ENCODE peak calls at places on chromosomes 16 and 17, in six cellular contexts. N is pancreas, W is prostate gland, B is tibial artery, T is tibial nerve, O is OCI-LY7. D is an unnamed sample. For H3K4me1, the result is how much of the 10 kb centered on the place peaks cover.

GRCh38 chr16:678858-679807 is 1.1 kb upstream of the STUB1 start:
- DNase-seq in N (peak), W (peak), B (peak), T (no peak), O (peak), D (peak)

GRCh38 chr17:43517615-43518386 is 28.3 kb downstream of the ETV4 start:
- DNase-seq in N (no peak), W (no peak), B (peak), T (no peak), O (no peak), D (no peak)

GRCh38 chr16:66858740-66859396 is 14.7 kb downstream of the CA7 start:
- DNase-seq in N (no peak), W (no peak), B (no peak), T (no peak), O (no peak), D (peak)

GRCh38 chr16:12239953-12240485 is 263.5 kb downstream of the SNX29 start:
- DNase-seq in N (no peak), W (no peak), B (no peak), T (no peak), O (no peak), D (no peak)

GRCh38 chr17:266701-267656 is 85.5 kb upstream of the DOC2B start:
- DNase-seq in N (peak), W (no peak), B (peak), T (no peak), O (no peak), D (peak)

GRCh38 chr16:75555213-75555706 is 792 bp downstream of the TMEM231 start:
- DNase-seq in N (peak), W (peak), B (peak), T (peak), O (peak), D (peak)

GRCh38 chr16:22123146-22123545 is 30.8 kb downstream of the VWA3A start:
- DNase-seq in N (no peak), W (no peak), B (peak), T (no peak), O (no peak), D (no peak)

GRCh38 chr17:43540821-43541674 is 5.1 kb downstream of the ETV4 start:
- DNase-seq in N (no peak), W (no peak), B (no peak), T (no peak), O (no peak), D (no peak)

GRCh38 chr16:50743575-50744225 is 1.8 kb downstream of the CYLD start:
- DNase-seq in N (no peak), W (no peak), B (no peak), T (no peak), O (no peak), D (no peak)

GRCh38 chr16:72473631-72474030 is 301.7 kb upstream of the PMFBP1 start:
- DNase-seq in N (no peak), W (no peak), B (no peak), T (no peak), O (no peak), D (no peak)

GRCh38 chr16:1184980-1185379 is 32.1 kb downstream of the CACNA1H start:
- DNase-seq in N (no peak), W (no peak), B (no peak), T (no peak), O (no peak), D (no peak)

DNA sequence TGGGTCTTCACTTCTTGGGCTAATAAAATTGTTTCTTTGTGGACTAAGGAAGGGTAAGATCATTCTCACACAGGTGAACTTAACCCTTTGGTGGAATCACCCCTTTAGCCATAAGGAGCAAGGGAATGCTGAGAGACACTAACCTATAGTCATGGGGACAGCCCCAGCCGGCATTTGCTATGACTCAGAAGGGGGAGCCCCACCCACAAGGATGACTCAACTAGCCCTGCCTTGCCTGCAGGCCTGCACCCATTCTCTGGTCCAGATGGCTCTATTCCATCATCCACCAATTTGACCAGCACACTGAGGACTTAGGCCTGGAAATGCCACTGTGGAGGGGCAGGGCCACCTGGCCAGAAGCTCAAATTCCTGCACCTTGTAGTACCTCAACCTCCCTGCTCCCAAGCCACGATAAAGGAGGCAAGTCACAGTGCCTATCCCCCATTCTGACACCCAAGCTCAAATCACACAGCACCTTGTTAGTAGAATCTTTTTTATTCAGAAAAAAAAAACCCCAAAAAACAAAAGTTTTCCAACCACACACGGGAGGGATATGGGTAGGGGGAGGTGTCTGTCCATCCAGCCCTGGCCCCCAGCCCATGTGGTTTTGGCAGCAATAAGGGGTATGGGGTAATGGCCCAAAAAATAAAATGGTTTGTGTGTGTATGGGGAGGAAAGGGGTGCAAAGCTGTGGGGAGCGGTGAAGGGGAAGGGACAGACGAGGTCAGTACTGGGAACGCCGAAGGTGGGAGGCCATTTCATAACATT is 3.0 kb downstream of the PFN1 start:
- DNase-seq in N (peak), W (peak), B (peak), T (peak), O (peak), D (peak)
- H3K4me1 ChIP-seq in N (under half), W (under half), B (half or more), T (under half), O (half or more), D (under half)

DNA sequence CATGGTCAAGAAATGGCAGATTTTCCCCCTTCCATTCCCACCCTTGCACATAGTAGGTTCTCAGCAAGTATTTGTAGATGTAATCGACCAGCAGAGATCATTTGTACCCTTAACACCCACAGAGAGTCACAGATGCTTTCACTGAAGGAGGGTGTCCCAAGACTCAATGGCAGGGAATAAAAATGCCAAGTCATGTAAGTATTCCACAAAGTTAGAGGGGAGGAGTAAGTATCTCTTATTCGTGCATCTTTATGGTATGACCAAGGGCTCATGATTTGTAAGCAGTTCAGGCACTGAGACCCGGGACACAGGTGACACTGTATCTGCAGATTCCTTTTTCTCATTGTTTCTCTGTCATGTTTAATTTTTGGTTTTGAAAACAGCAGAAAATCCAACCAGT is 489.6 kb downstream of the MAF start:
- DNase-seq in N (no peak), W (no peak), B (no peak), T (no peak), O (no peak), D (no peak)
- TF ChIP-seq CTCF in N (no peak), W (no peak), B (no peak), T (no peak), O (no peak), D (no peak)

GRCh38 chr17:78912082-78912481 is 9.1 kb upstream of the CEP295NL start:
- DNase-seq in N (no peak), W (no peak), B (no peak), T (no peak), O (no peak), D (no peak)
- H3K4me1 ChIP-seq in N (under half), W (under half), B (half or more), T (under half), O (under half), D (under half)

DNA sequence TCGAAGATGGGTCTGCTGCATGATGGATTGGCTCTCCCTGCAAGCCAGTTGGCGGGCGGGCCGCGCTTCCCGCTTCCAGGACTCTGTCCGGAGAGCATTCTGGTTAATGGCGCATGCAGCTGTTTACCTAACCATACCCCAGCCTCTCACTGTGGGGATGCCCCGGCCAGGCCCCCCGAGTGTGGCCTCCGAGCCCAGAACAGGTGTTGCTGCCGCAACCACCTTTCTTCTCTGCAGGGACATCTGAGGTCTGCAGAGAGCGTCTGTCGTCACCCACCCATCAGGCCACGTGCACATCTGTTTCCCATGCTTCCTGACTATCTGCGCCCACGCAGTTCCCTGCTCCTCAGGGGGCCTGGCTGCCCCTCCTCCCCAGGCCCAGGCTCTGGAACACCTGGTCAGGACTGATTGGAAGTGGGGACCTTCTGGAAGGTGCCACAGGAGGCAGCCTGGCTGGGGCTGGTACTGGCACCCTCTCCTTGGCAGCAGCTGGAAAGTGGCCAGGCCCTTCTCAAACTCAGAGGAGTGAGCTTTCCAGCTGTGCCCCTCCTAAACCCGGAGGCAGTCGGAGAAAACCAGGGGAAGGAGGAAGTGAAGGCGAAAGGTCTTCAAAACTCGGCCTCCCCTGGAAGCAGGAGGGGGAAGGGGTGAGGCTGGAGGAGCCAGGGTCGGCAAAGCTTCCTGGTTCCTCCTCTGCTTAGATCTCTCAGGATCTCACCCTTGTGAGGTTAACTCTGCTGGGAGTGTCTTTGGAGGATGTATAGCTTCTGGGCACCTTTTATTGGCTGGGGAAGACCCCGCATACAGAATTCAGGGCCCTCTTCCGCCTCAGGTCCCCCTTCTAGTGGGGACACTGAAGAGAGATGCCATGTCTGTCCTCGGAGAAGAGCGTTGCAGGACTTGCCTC is 64.5 kb upstream of the CIBAR2 start:
- DNase-seq in N (peak), W (no peak), B (no peak), T (no peak), O (no peak), D (no peak)
- TF ChIP-seq CTCF in N (no peak), W (no peak), B (no peak), T (no peak), O (no peak), D (no peak)

DNA sequence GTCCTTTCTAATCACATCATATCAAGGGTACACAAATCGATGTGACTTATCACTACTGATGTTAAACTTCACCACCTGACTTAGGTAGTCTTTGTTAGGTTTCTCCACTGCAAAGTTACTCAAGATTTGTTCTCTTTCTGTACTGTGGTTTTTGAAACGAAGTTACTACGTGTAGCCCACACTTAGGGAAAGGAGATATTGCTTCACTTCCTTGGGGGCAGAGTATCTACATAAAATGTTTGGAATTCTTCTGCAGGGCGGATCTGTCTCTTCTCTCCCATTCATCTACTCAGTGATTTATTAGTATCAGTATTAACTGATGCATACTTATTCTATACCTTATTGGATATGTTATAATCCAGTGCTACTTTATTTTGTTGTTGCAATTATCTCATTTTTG is 403.6 kb upstream of the MON1B start:
- DNase-seq in N (no peak), W (no peak), B (no peak), T (no peak), O (no peak), D (no peak)
- H3K4me1 ChIP-seq in N (under half), W (under half), B (under half), T (under half), O (under half), D (under half)

GRCh38 chr17:75927286-75927922 is 13.4 kb downstream of the FBF1 start:
- DNase-seq in N (peak), W (peak), B (no peak), T (no peak), O (peak), D (no peak)
- TF ChIP-seq CTCF in N (no peak), W (peak), B (no peak), T (peak), O (peak), D (peak)

DNA sequence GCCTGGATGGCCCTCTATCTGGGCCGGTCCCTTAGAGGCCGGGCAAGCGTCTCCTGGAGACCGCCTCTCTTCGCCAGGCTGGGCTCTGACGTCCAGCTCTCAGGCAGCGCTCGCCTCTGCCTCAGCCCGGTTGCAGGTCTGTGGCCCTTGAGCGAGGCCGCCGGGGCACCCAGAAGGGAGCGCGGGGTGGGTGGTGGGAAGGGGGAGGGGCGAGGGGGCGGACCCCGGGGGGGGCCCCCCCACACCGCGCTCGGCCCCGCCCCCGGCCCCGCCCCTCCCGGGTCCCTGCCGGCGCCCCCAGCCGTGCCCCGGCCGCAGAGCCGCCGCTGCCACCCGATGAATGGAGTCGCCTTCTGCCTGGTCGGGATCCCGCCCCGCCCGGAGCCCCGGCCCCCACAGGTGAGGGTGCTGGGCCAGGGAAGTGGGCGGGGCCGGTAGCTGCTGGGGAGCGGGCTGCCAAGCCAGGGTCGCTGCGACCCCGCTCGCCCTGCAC is at the start of gene ARHGAP23:
- DNase-seq in N (peak), W (peak), B (peak), T (no peak), O (peak), D (peak)
- H3K4me1 ChIP-seq in N (under half), W (under half), B (half or more), T (under half), O (under half), D (under half)

GRCh38 chr16:80317132-80318098 is 223.4 kb upstream of the DYNLRB2 start:
- DNase-seq in N (no peak), W (no peak), B (no peak), T (no peak), O (no peak), D (no peak)
- TF ChIP-seq CTCF in N (no peak), W (no peak), B (no peak), T (no peak), O (peak), D (no peak)

GRCh38 chr17:40087903-40088718 is 12.3 kb downstream of the NR1D1 start:
- DNase-seq in N (no peak), W (no peak), B (no peak), T (no peak), O (no peak), D (no peak)

GRCh38 chr17:40089085-40089895 is 11.1 kb downstream of the NR1D1 start:
- DNase-seq in N (no peak), W (no peak), B (no peak), T (no peak), O (no peak), D (no peak)

GRCh38 chr17:40091691-40092397 is 8.5 kb downstream of the NR1D1 start:
- DNase-seq in N (peak), W (no peak), B (peak), T (no peak), O (no peak), D (peak)

GRCh38 chr17:40092581-40092980 is 7.8 kb downstream of the NR1D1 start:
- DNase-seq in N (peak), W (no peak), B (no peak), T (peak), O (no peak), D (no peak)

GRCh38 chr17:40090234-40091111 is 9.9 kb downstream of the NR1D1 start:
- DNase-seq in N (peak), W (no peak), B (no peak), T (no peak), O (no peak), D (no peak)
- H3K4me1 ChIP-seq in N (under half), W (under half), B (half or more), T (under half), O (under half), D (half or more)

DNA sequence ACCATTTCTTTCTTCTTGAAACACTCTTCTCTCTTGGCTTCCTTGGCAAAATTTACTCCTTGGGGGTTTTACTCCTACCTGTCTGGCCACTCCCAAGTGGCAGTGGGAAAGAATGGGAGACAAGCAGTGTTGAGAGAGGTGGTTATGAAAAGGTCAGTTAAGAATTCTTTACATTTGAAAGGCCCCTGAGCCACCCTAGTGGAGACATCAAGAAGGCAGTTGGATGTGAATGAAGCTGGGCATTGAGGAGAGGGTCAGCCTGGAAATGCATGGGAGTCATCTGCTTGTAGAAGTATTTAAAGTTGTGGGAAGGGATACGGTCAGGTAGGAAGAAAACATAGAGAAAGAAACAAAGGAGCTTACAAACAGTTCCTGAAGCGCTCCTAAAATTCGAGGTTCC is 42.3 kb upstream of the CCNF start:
- DNase-seq in N (no peak), W (no peak), B (no peak), T (no peak), O (no peak), D (no peak)
- TF ChIP-seq CTCF in N (no peak), W (no peak), B (no peak), T (no peak), O (peak), D (no peak)